ENCODE peak calls at places on chromosomes 11 and 22, in six cellular contexts. D is neural progenitor cell, A is psoas muscle, L is fibroblast of pulmonary artery, Y is chondrocyte, M is AG09319. P is an unnamed sample.

GRCh38 chr11:2665747-2666710 is 33.8 kb downstream of the KCNQ1OT1 start:
- DNase-seq in A (no peak), Y (peak), M (no peak), D (no peak), L (no peak), P (peak)

GRCh38 chr11:64607381-64608259 is 16.6 kb downstream of the SLC22A12 start:
- DNase-seq in D (peak), M (no peak), L (peak), Y (peak), A (no peak), P (no peak)

GRCh38 chr11:33258631-33259184 is 1.5 kb downstream of the HIPK3 start:
- DNase-seq in D (no peak), Y (no peak), M (no peak), A (no peak), L (peak), P (no peak)

GRCh38 chr22:46078241-46079092 is 71.9 kb upstream of the PPARA start:
- DNase-seq in Y (peak), M (peak), L (peak), A (peak), D (no peak), P (no peak)

GRCh38 chr11:35166369-35167360 is 27.7 kb downstream of the CD44 start:
- DNase-seq in D (no peak), M (peak), Y (no peak), L (peak), A (peak), P (no peak)

GRCh38 chr11:103326070-103326794 is 217.0 kb downstream of the DYNC2H1 start:
- DNase-seq in Y (no peak), D (peak), M (peak), L (peak), A (no peak), P (no peak)

GRCh38 chr22:48860557-48860956 is 967.1 kb downstream of the BRD1 start:
- DNase-seq in L (no peak), D (no peak), Y (peak), A (no peak), M (no peak), P (no peak)

GRCh38 chr22:38761202-38762162 is 5.7 kb upstream of the SUN2 start:
- DNase-seq in D (no peak), M (no peak), A (no peak), L (no peak), Y (no peak), P (no peak)

GRCh38 chr11:102214623-102215022 is 102.7 kb upstream of the BIRC3 start:
- DNase-seq in M (no peak), Y (no peak), D (no peak), L (no peak), A (no peak), P (no peak)

GRCh38 chr11:11253995-11254394 is 99.1 kb downstream of the CSNK2A3 start:
- DNase-seq in L (no peak), A (no peak), D (no peak), M (no peak), Y (no peak), P (no peak)

GRCh38 chr11:74418509-74418895 is 20.3 kb upstream of the PGM2L1 start:
- DNase-seq in Y (no peak), L (peak), A (no peak), D (no peak), M (no peak), P (no peak)

GRCh38 chr11:7077101-7077500 is 11.7 kb upstream of the RBMXL2 start:
- DNase-seq in Y (no peak), M (no peak), D (peak), A (no peak), L (no peak), P (no peak)

GRCh38 chr11:13884159-13884799 is 78.2 kb upstream of the SPON1 start:
- DNase-seq in M (no peak), D (no peak), L (no peak), A (no peak), Y (no peak), P (no peak)

GRCh38 chr11:126426126-126426525 is 70.6 kb downstream of the ST3GAL4 start:
- DNase-seq in Y (no peak), L (no peak), D (no peak), A (no peak), M (no peak), P (no peak)

GRCh38 chr22:45248832-45249561 is 8.3 kb upstream of the KIAA0930 start:
- DNase-seq in Y (no peak), D (no peak), M (no peak), A (no peak), L (no peak), P (no peak)

GRCh38 chr22:33519140-33519973 is 400.9 kb downstream of the LARGE1 start:
- DNase-seq in D (peak), A (peak), Y (no peak), M (peak), L (peak), P (peak)

GRCh38 chr11:113176561-113176960 is 137.8 kb upstream of the TTC12 start:
- DNase-seq in M (peak), L (peak), Y (no peak), D (no peak), A (no peak), P (no peak)

GRCh38 chr11:85762226-85762625 is 48.7 kb downstream of the SYTL2 start:
- DNase-seq in L (no peak), Y (no peak), M (no peak), D (no peak), A (no peak), P (no peak)

GRCh38 chr11:26286472-26287066 is 45.4 kb upstream of the ANO3 start:
- DNase-seq in M (no peak), D (peak), Y (no peak), A (no peak), L (peak), P (no peak)

GRCh38 chr11:2511421-2512369 is 66.9 kb downstream of the KCNQ1 start:
- DNase-seq in D (peak), M (no peak), Y (peak), L (no peak), A (no peak), P (no peak)

GRCh38 chr11:1543606-1544263 is 28.3 kb downstream of the DUSP8 start:
- DNase-seq in Y (no peak), A (no peak), D (no peak), M (no peak), L (no peak), P (no peak)

GRCh38 chr11:126755494-126755893 is 245.1 kb downstream of the KIRREL3 start:
- DNase-seq in D (peak), A (no peak), L (no peak), M (no peak), Y (no peak), P (no peak)

GRCh38 chr11:12832828-12833227 is 158.6 kb downstream of the TEAD1 start:
- DNase-seq in Y (no peak), M (no peak), D (no peak), A (no peak), L (no peak), P (no peak)

GRCh38 chr22:46068908-46069481 is 81.3 kb upstream of the PPARA start:
- DNase-seq in A (no peak), Y (peak), D (no peak), L (peak), M (no peak), P (no peak)

GRCh38 chr22:35842954-35843353 is 125.3 kb downstream of the APOL5 start:
- DNase-seq in M (no peak), Y (no peak), A (no peak), D (peak), L (peak), P (no peak)

GRCh38 chr11:46075928-46076327 is 45.3 kb downstream of the PHF21A start:
- DNase-seq in Y (no peak), A (no peak), D (no peak), L (no peak), M (no peak), P (no peak)
- TF ChIP-seq CTCF in Y (peak), A (no peak), D (peak), L (peak), M (peak), P (peak)

GRCh38 chr11:75563978-75564552 is 2.0 kb downstream of the SERPINH1 start:
- DNase-seq in M (no peak), D (peak), Y (no peak), L (peak), A (peak), P (peak)
- TF ChIP-seq CTCF in M (peak), D (peak), Y (peak), L (peak), A (peak), P (peak)

GRCh38 chr11:104943561-104943960 is 24.8 kb downstream of the CASP4 start:
- DNase-seq in M (no peak), Y (no peak), D (no peak), A (no peak), L (no peak), P (no peak)

GRCh38 chr11:104944080-104944479 is 24.3 kb downstream of the CASP4 start:
- DNase-seq in L (no peak), Y (no peak), M (no peak), A (no peak), D (no peak), P (no peak)

GRCh38 chr11:104946907-104947306 is 21.5 kb downstream of the CASP4 start:
- DNase-seq in D (peak), M (no peak), Y (no peak), L (peak), A (no peak), P (no peak)
- TF ChIP-seq CTCF in D (peak), M (peak), Y (peak), L (peak), A (peak), P (peak)

DNA sequence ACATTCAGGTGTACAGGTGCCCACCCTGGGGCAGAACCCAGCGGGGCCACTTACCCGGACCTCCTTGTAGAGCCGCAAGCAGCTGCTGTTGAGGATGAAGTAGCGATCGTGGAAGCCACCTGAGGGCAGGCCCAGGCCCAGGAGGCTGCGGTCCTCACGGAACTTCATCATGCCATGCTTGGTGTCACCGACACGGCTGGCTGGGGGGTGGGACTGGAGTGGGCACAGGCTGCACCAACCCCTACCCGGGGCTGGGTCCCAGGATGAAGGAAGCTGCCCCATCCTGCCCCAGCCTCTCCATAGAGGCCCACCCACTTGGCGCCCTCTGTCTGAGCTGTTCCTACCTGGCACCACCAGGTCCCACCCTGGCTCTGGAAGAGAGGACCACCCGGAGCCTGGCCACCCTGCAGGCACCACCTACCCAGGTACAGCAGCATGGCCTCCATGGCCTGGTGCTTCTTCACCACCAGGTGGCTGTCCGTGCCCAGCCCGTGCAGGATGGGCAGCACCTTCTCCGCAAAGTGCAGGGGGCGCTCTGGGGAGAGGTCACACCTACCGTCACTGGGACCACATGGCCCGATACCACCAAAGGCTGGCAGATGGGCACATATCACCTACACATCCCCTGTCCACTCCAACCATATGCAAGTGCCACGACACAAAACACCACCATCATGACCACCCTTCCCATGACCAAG is 19.2 kb upstream of the PDE2A start:
- DNase-seq in L (no peak), Y (no peak), D (no peak), M (no peak), A (no peak), P (no peak)
- TF ChIP-seq CTCF in L (no peak), Y (no peak), D (peak), M (no peak), A (no peak), P (peak)

GRCh38 chr22:32020117-32020516 is 22.9 kb upstream of the SLC5A1 start:
- DNase-seq in M (no peak), L (peak), A (no peak), Y (no peak), D (no peak), P (no peak)

GRCh38 chr22:32030508-32031247 is 12.4 kb upstream of the SLC5A1 start:
- DNase-seq in L (no peak), A (no peak), M (no peak), Y (no peak), D (no peak), P (no peak)

GRCh38 chr22:32023251-32023827 is 19.7 kb upstream of the SLC5A1 start:
- DNase-seq in D (no peak), A (no peak), M (no peak), Y (no peak), L (no peak), P (no peak)

DNA sequence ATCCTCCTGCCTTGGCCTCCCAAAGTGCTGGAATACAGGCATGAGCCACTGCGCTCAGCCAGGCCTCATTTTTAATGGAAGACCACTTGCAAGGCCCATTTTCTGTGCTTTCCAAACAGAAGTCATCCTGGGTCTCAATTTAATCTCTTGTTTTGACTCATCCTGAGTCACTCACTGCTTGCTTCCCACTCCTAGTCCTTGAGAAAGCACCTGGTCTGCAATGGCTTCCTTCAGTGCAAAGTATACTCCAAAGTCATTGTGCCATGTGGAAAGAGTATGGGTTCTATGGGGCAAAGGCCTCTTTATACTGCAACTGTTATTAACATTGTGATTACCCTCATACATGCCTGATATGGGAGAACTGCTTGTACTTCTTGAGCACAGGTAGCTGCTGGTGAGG is 18.3 kb upstream of the SLC5A1 start:
- DNase-seq in A (no peak), D (no peak), M (no peak), Y (no peak), L (no peak), P (no peak)
- TF ChIP-seq CTCF in A (no peak), D (no peak), M (no peak), Y (no peak), L (no peak), P (no peak)

GRCh38 chr11:49424136-49424535 is 215.7 kb upstream of the FOLH1 start:
- DNase-seq in D (no peak), A (no peak), M (no peak), L (no peak), Y (no peak), P (no peak)
- TF ChIP-seq CTCF in D (no peak), A (no peak), M (no peak), L (no peak), Y (no peak), P (no peak)

GRCh38 chr11:44244649-44245308 is 65.2 kb downstream of the ALX4 start:
- DNase-seq in L (peak), M (no peak), Y (no peak), D (no peak), A (no peak), P (no peak)
- TF ChIP-seq CTCF in L (no peak), M (no peak), Y (no peak), D (no peak), A (no peak), P (no peak)

GRCh38 chr11:75767228-75767572 is 1.4 kb upstream of the DGAT2 start:
- DNase-seq in L (no peak), D (no peak), M (no peak), Y (no peak), A (no peak), P (no peak)

GRCh38 chr11:75767793-75768111 is 826 bp upstream of the DGAT2 start:
- DNase-seq in M (no peak), D (no peak), Y (no peak), L (no peak), A (no peak), P (no peak)

GRCh38 chr11:75768909-75769771 is 562 bp downstream of the DGAT2 start:
- DNase-seq in M (no peak), D (no peak), Y (no peak), L (no peak), A (no peak), P (no peak)

GRCh38 chr11:75766449-75767227 is 1.9 kb upstream of the DGAT2 start:
- DNase-seq in A (no peak), L (no peak), Y (no peak), M (no peak), D (peak), P (no peak)

GRCh38 chr11:75768112-75768908 is at the start of gene DGAT2:
- DNase-seq in D (peak), M (no peak), A (peak), L (peak), Y (no peak), P (peak)
- TF ChIP-seq CTCF in D (peak), M (no peak), A (no peak), L (no peak), Y (peak), P (peak)

P was measured in progenitor cell of endocrine pancreas.